ENCODE peak calls at places on chromosome 4, in five cellular contexts. G is HCT116, C is transverse colon, Y is body of pancreas, W is tibial nerve. A is an unnamed sample.

GRCh38 chr4:37928896-37929537 is 31.2 kb upstream of the PTTG2 start:
- DNase-seq in G (no peak), W (no peak), Y (no peak), C (no peak), A (no peak)

GRCh38 chr4:179110356-179110755 is 1668.1 kb upstream of the AGA start:
- DNase-seq in W (no peak), G (no peak), Y (no peak), C (no peak), A (no peak)

GRCh38 chr4:110361921-110362320 is 114.0 kb upstream of the ENPEP start:
- DNase-seq in C (no peak), Y (no peak), W (no peak), G (no peak), A (no peak)

GRCh38 chr4:152090543-152090942 is 329.7 kb upstream of the GATB start:
- DNase-seq in G (no peak), Y (no peak), C (no peak), W (no peak), A (no peak)

GRCh38 chr4:121370729-121371325 is 10.0 kb downstream of the QRFPR start:
- DNase-seq in Y (peak; percentile 44), W (peak; percentile 86), G (peak; percentile 40), C (peak; percentile 11), A (peak; percentile 50)

GRCh38 chr4:145380123-145380522 is 101.5 kb upstream of the SMAD1 start:
- DNase-seq in Y (no peak), C (no peak), G (no peak), W (no peak), A (no peak)

GRCh38 chr4:148056879-148057278 is 325.0 kb downstream of the ARHGAP10 start:
- DNase-seq in C (peak; percentile 62), Y (peak; percentile 66), W (peak; percentile 54), G (peak; percentile 6), A (peak; percentile 65)

GRCh38 chr4:126123933-126124332 is 809.2 kb downstream of the FAT4 start:
- DNase-seq in Y (no peak), G (no peak), C (no peak), W (no peak), A (no peak)

GRCh38 chr4:71009796-71010588 is 16.5 kb downstream of the DCK start:
- DNase-seq in C (no peak), W (no peak), G (peak; percentile 39), Y (no peak), A (no peak)

GRCh38 chr4:36551697-36552214 is 270.3 kb downstream of the DTHD1 start:
- DNase-seq in Y (no peak), C (no peak), W (no peak), G (peak; percentile 42), A (no peak)

GRCh38 chr4:14184265-14184664 is 556.7 kb upstream of the BOD1L1 start:
- DNase-seq in G (no peak), Y (no peak), C (no peak), W (no peak), A (peak; percentile 11)

GRCh38 chr4:62159306-62159705 is 959.2 kb downstream of the ADGRL3 start:
- DNase-seq in G (no peak), W (no peak), Y (no peak), C (no peak), A (no peak)

GRCh38 chr4:56261027-56261426 is 126.3 kb downstream of the AASDH start:
- DNase-seq in G (no peak), Y (no peak), C (no peak), W (no peak), A (no peak)
- H3K27ac ChIP-seq in G (no peak overlapping the region), Y (no peak overlapping the region), C (no peak overlapping the region), W (no peak overlapping the region), A (no peak overlapping the region)

DNA sequence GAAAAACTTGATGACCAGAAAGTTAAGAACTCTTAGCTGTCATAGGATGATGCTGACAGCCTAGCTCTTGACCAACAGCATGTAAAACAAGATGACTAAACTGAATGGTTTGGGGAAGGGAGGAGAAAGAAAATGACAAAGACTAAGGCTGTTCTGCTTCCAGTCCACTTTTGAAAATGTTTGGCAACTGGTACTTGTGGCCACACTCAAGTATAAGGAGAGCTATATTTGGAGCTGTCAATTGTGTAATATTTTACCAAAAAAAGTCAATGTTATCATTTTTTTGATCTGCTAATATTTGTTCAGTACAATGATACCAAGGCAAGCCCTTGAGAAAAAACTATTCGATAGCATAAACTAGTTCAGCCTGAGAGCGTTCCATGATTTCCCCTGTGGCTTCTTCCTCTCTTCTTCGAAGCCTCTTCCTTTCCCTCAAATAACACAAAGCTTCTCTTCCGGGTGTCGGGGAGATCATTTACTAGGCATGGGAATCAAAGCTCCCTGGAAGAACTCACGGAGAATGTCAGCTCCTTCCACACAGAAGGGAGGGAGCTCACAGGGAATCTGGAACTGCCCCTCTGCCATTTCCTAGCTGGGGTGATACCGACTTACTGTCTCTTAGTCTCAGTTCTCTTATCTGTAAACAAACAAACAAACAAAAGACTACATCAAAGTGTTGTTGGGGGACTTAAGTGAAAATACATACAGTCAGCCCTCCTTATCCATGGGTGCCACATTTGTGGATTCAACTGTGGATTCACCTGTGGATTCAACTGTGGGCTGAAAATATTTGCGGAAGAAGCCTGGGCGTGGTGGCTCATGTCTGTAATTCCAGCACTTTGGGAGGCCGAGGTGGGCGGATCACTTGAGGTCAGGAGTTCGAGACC is 82.6 kb downstream of the SCD5 start:
- DNase-seq in G (no peak), W (no peak), Y (no peak), C (no peak), A (no peak)
- TF ChIP-seq POLR2A in G (no peak), W (no peak), Y (no peak), C (no peak), A (no peak)

GRCh38 chr4:2713337-2713736 is 42.8 kb downstream of the TNIP2 start:
- DNase-seq in C (no peak), G (no peak), Y (no peak), W (no peak), A (no peak)
- H3K4me1 ChIP-seq in C (no peaks in the 10 kb centered on the region), G (peaks cover 28% of the 10 kb centered on the region), Y (peaks cover 22% of the 10 kb centered on the region), W (no peaks in the 10 kb centered on the region), A (peaks cover 5% of the 10 kb centered on the region)

GRCh38 chr4:40547446-40548132 is 82.1 kb downstream of the RBM47 start:
- DNase-seq in Y (no peak), W (no peak), G (no peak), C (no peak), A (no peak)
- H3K27ac ChIP-seq in Y (peak overlapping the region; percentile 41), W (no peak overlapping the region), G (no peak overlapping the region), C (peak overlapping the region; percentile 88), A (peak overlapping the region; percentile 82)

GRCh38 chr4:10117424-10118354 is 1.1 kb upstream of the WDR1 start:
- DNase-seq in C (peak; percentile 48), Y (peak; percentile 51), W (no peak), G (no peak), A (peak; percentile 34)

GRCh38 chr4:10115271-10115656 is 1.3 kb downstream of the WDR1 start:
- DNase-seq in Y (no peak), C (peak; percentile 27), G (no peak), W (no peak), A (no peak)

GRCh38 chr4:10118355-10119004 is 1.9 kb upstream of the WDR1 start:
- DNase-seq in C (no peak), G (no peak), Y (no peak), W (no peak), A (no peak)

GRCh38 chr4:10115657-10116624 is 658 bp downstream of the WDR1 start:
- DNase-seq in W (no peak), G (peak; percentile 28), C (peak; percentile 87), Y (peak; percentile 47), A (peak; percentile 41)

GRCh38 chr4:10116625-10117423 is at the start of gene WDR1:
- DNase-seq in G (peak; percentile 75), Y (peak; percentile 97), C (peak; percentile 97), W (peak; percentile 96), A (peak; percentile 97)
- TF ChIP-seq POLR2A in G (peak; percentile 93), Y (peak; percentile 83), C (peak; percentile 99), W (peak; percentile 98), A (peak; percentile 94)

DNA sequence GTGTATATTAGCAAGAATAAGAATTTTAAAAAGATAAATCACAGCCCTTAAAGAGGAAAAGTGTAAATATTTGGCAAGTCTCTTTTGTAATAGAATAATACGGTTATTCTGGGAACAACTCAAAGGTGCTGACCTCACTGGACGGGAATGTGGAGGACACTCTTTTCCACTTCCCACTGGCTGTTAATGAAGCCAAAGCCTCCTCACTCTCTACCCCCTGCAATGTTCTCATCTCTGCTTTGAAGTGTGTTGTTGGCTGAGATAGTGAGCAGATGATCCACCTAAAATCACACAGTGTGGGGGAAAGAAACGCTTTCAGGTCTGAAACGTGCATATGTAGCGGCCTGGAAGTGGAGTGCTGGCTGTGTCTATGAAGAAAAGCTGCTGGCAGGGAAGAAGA is 49.1 kb downstream of the SEL1L3 start:
- DNase-seq in Y (peak; percentile 44), W (peak; percentile 9), C (no peak), G (no peak), A (peak; percentile 31)
- H3K4me1 ChIP-seq in Y (peaks cover 28% of the 10 kb centered on the region), W (no peaks in the 10 kb centered on the region), C (no peaks in the 10 kb centered on the region), G (peaks cover 9% of the 10 kb centered on the region), A (peaks cover 5% of the 10 kb centered on the region)

GRCh38 chr4:1039493-1040343 is 28.3 kb downstream of the FGFRL1 start:
- DNase-seq in Y (peak; percentile 74), C (peak; percentile 44), W (no peak), G (no peak), A (peak; percentile 70)

GRCh38 chr4:1036976-1037810 is 25.8 kb downstream of the FGFRL1 start:
- DNase-seq in C (no peak), G (no peak), W (no peak), Y (no peak), A (no peak)

GRCh38 chr4:1040344-1041146 is 29.1 kb downstream of the FGFRL1 start:
- DNase-seq in W (no peak), C (no peak), G (no peak), Y (no peak), A (no peak)

GRCh38 chr4:1041147-1041935 is 29.9 kb downstream of the FGFRL1 start:
- DNase-seq in W (no peak), Y (no peak), C (no peak), G (no peak), A (no peak)

GRCh38 chr4:1038948-1039492 is 27.6 kb downstream of the FGFRL1 start:
- DNase-seq in Y (no peak), G (no peak), W (no peak), C (no peak), A (no peak)
- H3K27ac ChIP-seq in Y (no peak overlapping the region), G (peak overlapping the region; percentile 65), W (no peak overlapping the region), C (no peak overlapping the region), A (no peak overlapping the region)

A was measured in adrenal gland.